ENCODE peak calls at places on chromosomes 2 and 18, in nine cellular contexts. O is body of pancreas; S is naive thymus-derived CD4-positive, alpha-beta T cell; E is K562; V is CD8-positive, alpha-beta memory T cell; P is effector memory CD4-positive, alpha-beta T cell; G is breast epithelium; C is HCT116; B is fibroblast of lung. A is an unnamed sample. For H3K4me1 and H3K27me3, the result is how much of the 10 kb centered on the place peaks cover.

GRCh38 chr2:46296216-46296839 is 879 bp upstream of the EPAS1 start:
- DNase-seq in B (no peak), G (peak), V (no peak), S (peak), P (no peak), C (no peak), O (peak), E (no peak), A (no peak)

GRCh38 chr2:154978244-154978643 is 279.7 kb downstream of the KCNJ3 start:
- DNase-seq in C (no peak), G (no peak), E (no peak), B (no peak), V (no peak), S (no peak), P (no peak), O (no peak), A (no peak)

GRCh38 chr2:169717691-169718063 is 16.0 kb upstream of the KLHL23 start:
- DNase-seq in O (no peak), E (no peak), V (no peak), C (no peak), P (no peak), S (no peak), G (no peak), B (no peak), A (no peak)

GRCh38 chr18:22545091-22545795 is 127.5 kb upstream of the CTAGE1 start:
- DNase-seq in O (no peak), S (no peak), B (no peak), E (no peak), C (no peak), V (no peak), G (no peak), P (no peak), A (no peak)

GRCh38 chr18:49813071-49813320 is 337 bp downstream of the ACAA2 start:
- DNase-seq in G (no peak), S (no peak), O (peak), V (no peak), B (peak), P (no peak), E (peak), C (no peak), A (no peak)

GRCh38 chr2:235505210-235505741 is 11.4 kb downstream of the AGAP1 start:
- DNase-seq in O (peak), C (no peak), S (no peak), V (no peak), G (no peak), P (no peak), E (no peak), B (no peak), A (no peak)

GRCh38 chr2:1081411-1082225 is 131.0 kb downstream of the SNTG2 start:
- DNase-seq in G (no peak), E (no peak), O (peak), S (no peak), C (no peak), P (no peak), V (no peak), B (peak), A (no peak)

GRCh38 chr2:208556954-208557601 is 150.5 kb downstream of the PTH2R start:
- DNase-seq in G (no peak), E (peak), O (no peak), S (no peak), P (no peak), V (no peak), C (no peak), B (no peak), A (no peak)

GRCh38 chr2:20640411-20641122 is 10.3 kb downstream of the HS1BP3 start:
- DNase-seq in P (no peak), G (no peak), B (no peak), O (no peak), V (no peak), C (no peak), E (no peak), S (no peak), A (no peak)

GRCh38 chr18:50042611-50043010 is 152.3 kb downstream of the MYO5B start:
- DNase-seq in C (no peak), E (no peak), B (no peak), O (no peak), V (no peak), S (no peak), G (no peak), P (no peak), A (no peak)

GRCh38 chr18:12307871-12308385 is at the start of gene TUBB6:
- DNase-seq in O (peak), E (peak), G (no peak), V (no peak), B (peak), P (no peak), S (no peak), C (no peak), A (no peak)

GRCh38 chr2:127044165-127044718 is 62.7 kb downstream of the BIN1 start:
- DNase-seq in V (no peak), P (no peak), C (no peak), B (no peak), S (no peak), O (no peak), G (no peak), E (no peak), A (no peak)

GRCh38 chr2:132448331-132448730 is 31.7 kb downstream of the GPR39 start:
- DNase-seq in P (no peak), B (no peak), O (no peak), E (no peak), C (no peak), G (no peak), S (no peak), V (no peak), A (no peak)

GRCh38 chr18:79608069-79608468 is 71.5 kb upstream of the CTDP1 start:
- DNase-seq in P (no peak), S (no peak), G (no peak), V (no peak), B (no peak), C (no peak), O (no peak), E (no peak), A (no peak)

GRCh38 chr2:211598238-211598637 is 940.4 kb downstream of the ERBB4 start:
- DNase-seq in G (no peak), E (no peak), P (no peak), V (no peak), C (no peak), B (peak), S (no peak), O (no peak), A (no peak)

GRCh38 chr2:18505703-18506341 is 54.6 kb downstream of the RDH14 start:
- DNase-seq in E (no peak), P (no peak), C (no peak), S (no peak), G (no peak), V (no peak), B (no peak), O (no peak), A (no peak)

GRCh38 chr2:437772-438393 is 150.0 kb upstream of the ALKAL2 start:
- DNase-seq in E (peak), O (peak), G (no peak), V (peak), C (no peak), S (peak), P (peak), B (no peak), A (peak)

GRCh38 chr2:46632349-46632748 is 153.0 kb downstream of the TMEM247 start:
- DNase-seq in S (no peak), C (peak), V (no peak), G (no peak), B (peak), O (no peak), E (peak), P (no peak), A (peak)

GRCh38 chr18:23363865-23364570 is 89.1 kb upstream of the RIOK3 start:
- DNase-seq in S (no peak), P (no peak), E (no peak), C (no peak), V (no peak), B (no peak), O (no peak), G (no peak), A (no peak)

DNA sequence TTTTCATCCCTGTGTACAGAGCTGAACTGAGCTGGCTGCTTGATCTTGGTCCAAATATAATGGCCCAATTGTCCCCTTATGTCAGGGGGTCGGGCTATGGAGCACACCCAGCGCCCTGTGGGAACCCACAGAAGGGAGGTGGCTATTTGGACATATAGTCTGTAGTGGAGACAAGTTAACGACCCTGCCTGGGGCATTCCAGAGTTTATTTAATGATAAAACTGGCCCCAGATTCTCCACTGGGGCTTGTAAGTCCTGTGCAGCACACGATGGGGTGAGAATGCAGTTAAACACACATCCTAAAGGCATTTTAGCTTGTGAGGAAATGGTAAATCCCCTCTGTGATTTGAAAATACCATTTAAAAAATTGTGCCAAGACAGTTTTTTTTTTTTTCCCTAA is 72.9 kb downstream of the QPCT start:
- DNase-seq in O (no peak), G (no peak), P (no peak), E (no peak), C (no peak), B (peak), V (no peak), S (no peak), A (no peak)
- H3K27ac ChIP-seq in O (no peak), G (no peak), P (no peak), E (no peak), C (no peak), B (no peak), V (no peak), S (no peak), A (no peak)

GRCh38 chr2:133817680-133818566 is 249.7 kb upstream of the NCKAP5 start:
- DNase-seq in P (no peak), O (no peak), E (no peak), V (no peak), B (peak), S (no peak), G (no peak), C (peak), A (no peak)

GRCh38 chr2:133819906-133820305 is 251.6 kb upstream of the NCKAP5 start:
- DNase-seq in E (no peak), S (no peak), P (no peak), B (peak), C (no peak), O (no peak), G (no peak), V (no peak), A (no peak)

GRCh38 chr2:133818661-133819060 is 250.4 kb upstream of the NCKAP5 start:
- DNase-seq in O (no peak), V (no peak), G (no peak), E (no peak), C (no peak), S (no peak), P (no peak), B (no peak), A (no peak)

GRCh38 chr2:133822901-133823550 is 254.8 kb upstream of the NCKAP5 start:
- DNase-seq in B (no peak), O (no peak), P (no peak), G (no peak), V (no peak), E (no peak), S (no peak), C (no peak), A (no peak)

DNA sequence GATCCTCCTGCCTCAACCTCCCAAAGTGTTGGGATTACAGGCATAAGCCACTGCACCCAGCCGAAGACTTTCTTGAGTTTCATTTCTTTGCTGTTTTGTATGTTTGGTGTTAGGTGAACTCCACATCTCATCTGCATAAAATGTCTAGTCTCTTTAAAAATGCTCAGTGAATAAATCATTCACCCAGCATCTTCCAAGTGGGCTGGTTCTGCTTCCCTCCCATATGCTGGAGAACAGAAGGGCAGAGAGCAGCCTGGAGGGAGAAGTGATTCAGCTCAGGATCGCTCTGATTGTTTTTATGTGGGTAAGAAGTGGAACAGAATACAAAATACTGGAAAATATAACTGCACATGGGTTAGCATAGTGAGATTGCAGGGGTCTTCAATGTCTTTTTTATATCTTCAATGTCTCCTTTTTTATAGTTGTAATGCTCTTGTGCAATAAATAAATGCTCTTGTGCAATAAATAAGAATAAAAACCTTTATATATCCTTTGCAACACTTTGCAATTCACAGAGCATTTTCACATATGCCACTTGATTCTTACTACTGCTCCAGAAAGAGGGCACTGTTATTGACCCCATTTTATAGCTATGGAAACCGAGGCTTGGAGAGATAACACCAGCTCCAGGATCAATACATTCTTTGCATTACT is 253.0 kb upstream of the NCKAP5 start:
- DNase-seq in E (no peak), P (no peak), G (no peak), S (no peak), C (no peak), O (no peak), V (no peak), B (peak), A (no peak)
- H3K4me1 ChIP-seq in E (under half), P (under half), G (under half), S (under half), C (under half), O (under half), V (under half), B (under half), A (under half)

GRCh38 chr2:108945969-108946368 is 43.1 kb downstream of the EDAR start:
- DNase-seq in P (no peak), V (no peak), B (no peak), S (no peak), O (peak), E (no peak), G (no peak), C (no peak), A (no peak)

GRCh38 chr2:108949316-108950299 is 39.4 kb downstream of the EDAR start:
- DNase-seq in O (no peak), P (no peak), B (no peak), S (no peak), V (no peak), C (no peak), E (no peak), G (no peak), A (no peak)

GRCh38 chr2:108947271-108947907 is 41.6 kb downstream of the EDAR start:
- DNase-seq in E (no peak), P (no peak), S (no peak), B (no peak), V (no peak), G (no peak), O (no peak), C (no peak), A (no peak)

GRCh38 chr2:108944601-108945241 is 44.3 kb downstream of the EDAR start:
- DNase-seq in G (no peak), O (no peak), C (no peak), V (no peak), S (no peak), E (peak), B (peak), P (no peak), A (no peak)

DNA sequence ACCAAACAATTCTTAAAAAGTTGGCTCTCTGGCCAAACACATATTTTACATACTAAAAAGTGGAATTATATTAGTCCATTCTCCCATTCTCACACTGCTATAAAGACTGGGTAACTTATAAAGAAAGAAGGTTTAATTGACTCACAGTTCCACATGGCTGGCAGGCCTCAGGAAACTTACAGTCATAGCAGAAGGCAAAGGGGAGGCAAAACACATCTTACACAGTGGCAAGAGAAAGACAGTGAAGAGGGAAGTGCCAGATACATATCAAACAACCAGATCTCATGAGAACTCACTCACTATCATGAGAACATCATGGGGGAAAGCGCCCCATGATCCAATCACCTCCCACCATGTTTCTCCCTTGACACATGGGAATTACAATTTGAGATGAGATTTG is 42.6 kb downstream of the EDAR start:
- DNase-seq in O (no peak), G (no peak), E (no peak), C (no peak), P (no peak), B (no peak), S (no peak), V (no peak), A (no peak)
- H3K27me3 ChIP-seq in O (under half), G (under half), E (under half), C (under half), P (under half), B (under half), S (under half), V (under half), A (under half)

GRCh38 chr18:905307-905947 is 756 bp downstream of the ADCYAP1 start:
- DNase-seq in S (no peak), P (no peak), C (no peak), E (no peak), G (no peak), O (no peak), V (no peak), B (no peak), A (no peak)
- H3K27ac ChIP-seq in S (no peak), P (no peak), C (no peak), E (no peak), G (no peak), O (no peak), V (no peak), B (no peak), A (no peak)

DNA sequence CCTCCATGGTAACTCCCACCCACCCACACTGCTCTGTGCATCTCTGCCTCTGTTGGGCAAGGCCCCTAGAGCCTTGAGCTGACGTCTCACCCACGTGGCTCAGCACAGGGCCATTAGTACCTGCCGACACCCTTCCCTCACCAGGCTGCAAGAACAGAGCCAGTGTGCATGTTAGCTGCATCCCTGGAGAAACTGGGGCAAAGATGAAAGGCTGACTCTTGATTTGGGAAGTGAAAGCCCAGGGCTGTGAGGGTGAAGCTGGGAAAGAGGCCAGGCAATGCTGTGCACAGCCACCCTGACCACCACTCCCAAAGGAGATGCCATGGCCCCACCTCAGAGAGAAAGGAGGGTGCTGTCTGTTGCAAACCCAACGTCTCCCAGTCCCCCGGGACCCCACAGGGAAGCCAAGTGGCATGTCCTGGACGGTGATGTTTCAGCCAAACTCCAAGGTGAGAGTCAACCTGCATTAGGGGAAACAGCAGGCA is 20.0 kb upstream of the HPCAL1 start:
- DNase-seq in P (no peak), E (no peak), V (no peak), C (no peak), G (no peak), O (no peak), S (no peak), B (no peak), A (no peak)
- H3K4me1 ChIP-seq in P (under half), E (half or more), V (under half), C (half or more), G (under half), O (under half), S (under half), B (under half), A (under half)

DNA sequence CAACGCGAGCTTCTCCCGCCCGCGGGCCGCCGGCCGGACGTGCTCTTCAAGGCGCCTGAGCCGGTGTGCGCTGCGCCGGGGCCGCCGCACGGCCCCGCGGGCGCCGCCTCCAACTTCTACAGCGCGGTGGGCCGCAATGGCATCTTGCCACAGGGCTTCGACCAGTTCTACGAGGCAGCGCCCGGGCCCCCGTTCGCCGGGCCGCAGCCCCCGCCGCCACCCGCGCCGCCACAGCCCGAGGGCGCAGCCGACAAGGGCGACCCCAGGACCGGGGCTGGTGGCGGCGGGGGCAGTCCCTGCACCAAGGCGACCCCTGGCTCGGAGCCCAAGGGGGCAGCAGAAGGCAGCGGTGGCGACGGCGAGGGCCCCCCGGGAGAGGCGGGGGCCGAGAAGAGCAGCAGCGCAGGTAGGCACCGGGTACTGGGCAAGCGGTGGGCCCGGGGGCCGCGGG is 676 bp downstream of the HOXD11 start:
- DNase-seq in G (peak), E (no peak), O (no peak), P (no peak), V (no peak), C (no peak), S (no peak), B (no peak), A (no peak)
- H3K27me3 ChIP-seq in G (half or more), E (half or more), O (under half), P (half or more), V (half or more), C (under half), S (half or more), B (half or more), A (under half)

DNA sequence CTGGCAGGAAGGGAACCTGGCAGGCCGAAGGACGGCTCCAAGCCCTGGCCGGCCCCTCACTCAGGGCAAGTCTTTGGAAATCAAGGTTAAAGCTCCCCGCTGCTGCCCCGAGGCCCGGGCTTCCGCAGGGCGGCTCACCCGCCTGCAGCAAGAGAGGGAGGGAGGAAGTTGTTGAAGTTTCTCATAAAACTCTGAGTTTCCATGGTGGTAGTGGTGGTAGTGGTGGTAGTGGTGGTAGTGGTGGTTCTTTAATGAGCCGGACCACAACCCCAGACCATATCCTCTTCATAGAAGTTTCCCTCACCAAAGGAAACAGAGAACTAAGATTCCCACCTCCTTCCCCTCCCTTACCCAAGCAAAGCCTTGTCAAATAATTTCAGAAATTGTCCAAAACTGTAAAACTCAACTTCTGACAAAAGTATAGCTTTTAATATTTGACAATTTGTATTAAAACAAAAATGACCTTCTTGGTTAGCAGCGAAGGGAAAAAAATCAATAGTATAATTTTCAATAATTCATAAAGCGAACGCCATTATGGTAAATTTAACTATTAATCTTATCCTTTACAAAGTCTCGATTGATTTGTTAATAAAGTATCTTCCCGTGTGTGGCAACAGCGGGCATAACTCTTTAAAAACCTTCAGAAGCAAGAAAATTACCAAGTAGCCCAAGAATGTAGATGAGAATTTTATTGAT is 1.5 kb upstream of the HOXD10 start:
- DNase-seq in C (no peak), B (no peak), S (no peak), O (no peak), P (no peak), E (no peak), G (peak), V (no peak), A (no peak)
- H3K27ac ChIP-seq in C (no peak), B (no peak), S (no peak), O (no peak), P (no peak), E (no peak), G (no peak), V (no peak), A (no peak)

GRCh38 chr2:66462196-66462825 is 27.4 kb downstream of the MEIS1 start:
- DNase-seq in B (no peak), E (no peak), G (no peak), V (no peak), C (no peak), P (no peak), S (no peak), O (no peak), A (no peak)
- H3K4me1 ChIP-seq in B (under half), E (under half), G (under half), V (under half), C (under half), P (under half), S (under half), O (half or more), A (under half)

A was measured in CD4-positive, CD25-positive, alpha-beta regulatory T cell.